ENCODE peak calls at places on chromosome 3, in eight cellular contexts. S is AG09309, O is right atrium auricular region, X is tibial artery, G is brain microvascular endothelial cell, R is stomach, N is ovary, J is fibroblast of the aortic adventitia. K is an unnamed sample.

GRCh38 chr3:159796744-159797143 is 191.9 kb upstream of the IL12A start:
- DNase-seq in R (no peak), G (peak; percentile 52), S (peak; percentile 52), X (no peak), N (no peak), O (no peak), J (peak; percentile 68), K (no peak)

GRCh38 chr3:196661400-196661799 is 21.9 kb downstream of the NRROS start:
- DNase-seq in N (no peak), R (no peak), S (no peak), O (no peak), J (no peak), G (no peak), X (no peak), K (no peak)

GRCh38 chr3:76724075-76724474 is 315.8 kb upstream of the ROBO2 start:
- DNase-seq in S (no peak), X (no peak), J (no peak), R (no peak), G (no peak), O (no peak), N (no peak), K (no peak)

GRCh38 chr3:196969660-196970546 is 1.3 kb upstream of the PIGZ start:
- DNase-seq in O (no peak), N (peak; percentile 44), S (no peak), G (no peak), R (peak; percentile 69), X (no peak), J (peak; percentile 30), K (no peak)

GRCh38 chr3:38313263-38313662 is 31.2 kb downstream of the SLC22A14 start:
- DNase-seq in O (peak; percentile 49), R (no peak), G (no peak), N (no peak), S (no peak), X (no peak), J (no peak), K (no peak)

GRCh38 chr3:31011383-31011782 is 116.9 kb upstream of the GADL1 start:
- DNase-seq in X (no peak), R (no peak), G (no peak), N (no peak), O (no peak), J (no peak), S (no peak), K (no peak)

GRCh38 chr3:129320825-129321487 is 42.3 kb downstream of the HMCES start:
- DNase-seq in R (no peak), J (no peak), S (no peak), X (no peak), O (no peak), N (no peak), G (no peak), K (no peak)

GRCh38 chr3:114408763-114409162 is 114.9 kb downstream of the TIGIT start:
- DNase-seq in J (no peak), R (no peak), O (no peak), G (no peak), S (no peak), X (no peak), N (peak; percentile 38), K (no peak)

GRCh38 chr3:160583451-160583850 is 18.1 kb upstream of the KPNA4 start:
- DNase-seq in O (no peak), S (no peak), N (no peak), X (no peak), R (no peak), G (no peak), J (no peak), K (no peak)

GRCh38 chr3:11138371-11138770 is 15.9 kb upstream of the HRH1 start:
- DNase-seq in S (no peak), N (no peak), G (no peak), O (no peak), X (no peak), J (peak; percentile 16), R (no peak), K (no peak)

GRCh38 chr3:136862611-136862951 is 573 bp downstream of the NCK1 start:
- DNase-seq in G (peak; percentile 32), O (peak; percentile 70), S (no peak), J (peak; percentile 59), R (peak; percentile 56), N (peak; percentile 81), X (peak; percentile 70), K (peak; percentile 92)

GRCh38 chr3:129616713-129617112 is 10.2 kb upstream of the PLXND1 start:
- DNase-seq in J (peak; percentile 64), X (peak; percentile 75), N (peak; percentile 21), R (no peak), S (no peak), O (no peak), G (no peak), K (no peak)

GRCh38 chr3:187919535-187919934 is 174.3 kb upstream of the BCL6 start:
- DNase-seq in R (no peak), O (no peak), S (no peak), J (no peak), N (no peak), X (no peak), G (no peak), K (no peak)

GRCh38 chr3:18444597-18445420 is 19.7 kb upstream of the SATB1 start:
- DNase-seq in G (no peak), X (peak; percentile 45), J (peak; percentile 20), N (peak; percentile 67), O (no peak), S (no peak), R (peak; percentile 76), K (peak; percentile 17)

GRCh38 chr3:71265365-71265935 is 318.1 kb downstream of the FOXP1 start:
- DNase-seq in J (no peak), S (no peak), G (no peak), X (no peak), N (no peak), O (no peak), R (peak; percentile 59), K (no peak)

GRCh38 chr3:139894638-139894989 is 40.4 kb upstream of the CLSTN2 start:
- DNase-seq in O (no peak), S (no peak), N (peak; percentile 80), X (no peak), G (no peak), J (no peak), R (no peak), K (no peak)

GRCh38 chr3:53079791-53080555 is 34.1 kb upstream of the SFMBT1 start:
- DNase-seq in G (no peak), X (no peak), O (no peak), N (peak; percentile 10), R (no peak), J (no peak), S (no peak), K (no peak)

GRCh38 chr3:178059836-178060235 is 476.4 kb upstream of the KCNMB2 start:
- DNase-seq in N (no peak), S (no peak), G (no peak), R (no peak), O (no peak), X (no peak), J (no peak), K (no peak)

GRCh38 chr3:25664066-25664809 is 469 bp downstream of the TOP2B start:
- DNase-seq in J (peak; percentile 32), R (peak; percentile 68), S (no peak), X (peak; percentile 71), O (peak; percentile 80), N (peak; percentile 79), G (peak; percentile 39), K (peak; percentile 58)

GRCh38 chr3:45644467-45645201 is 44.6 kb upstream of the SACM1L start:
- DNase-seq in N (no peak), O (no peak), R (no peak), J (peak; percentile 78), G (peak; percentile 86), X (no peak), S (no peak), K (no peak)

GRCh38 chr3:174633342-174633741 is 225.8 kb upstream of the NAALADL2 start:
- DNase-seq in G (no peak), J (no peak), X (no peak), R (no peak), S (no peak), O (no peak), N (no peak), K (no peak)

GRCh38 chr3:186260726-186261125 is 101.3 kb downstream of the DGKG start:
- DNase-seq in X (no peak), S (no peak), G (peak; percentile 27), J (no peak), N (no peak), R (no peak), O (no peak), K (no peak)
- TF ChIP-seq CTCF in X (no peak), S (no peak), G (peak; percentile 20), J (no peak), N (no peak), R (no peak), O (no peak), K (no peak)

GRCh38 chr3:148379763-148380162 is 317.9 kb upstream of the AGTR1 start:
- DNase-seq in J (peak; percentile 79), X (no peak), O (no peak), G (peak; percentile 64), S (peak; percentile 42), R (no peak), N (no peak), K (no peak)
- TF ChIP-seq CTCF in J (peak; percentile 66), X (peak; percentile 69), O (peak; percentile 63), G (peak; percentile 57), S (peak; percentile 61), R (no peak), N (peak; percentile 53), K (no peak)

GRCh38 chr3:115989927-115990326 is 366.6 kb downstream of the GAP43 start:
- DNase-seq in J (peak; percentile 38), O (no peak), G (peak; percentile 55), R (no peak), N (no peak), X (no peak), S (peak; percentile 62), K (no peak)

GRCh38 chr3:115982629-115983028 is 359.3 kb downstream of the GAP43 start:
- DNase-seq in G (no peak), X (no peak), S (no peak), O (no peak), N (no peak), J (no peak), R (no peak), K (no peak)

GRCh38 chr3:115990669-115991068 is 367.4 kb downstream of the GAP43 start:
- DNase-seq in O (no peak), G (no peak), S (no peak), R (no peak), N (no peak), X (no peak), J (no peak), K (no peak)

GRCh38 chr3:115982121-115982520 is 358.8 kb downstream of the GAP43 start:
- DNase-seq in J (peak; percentile 39), R (no peak), O (no peak), N (no peak), X (no peak), S (no peak), G (no peak), K (no peak)

GRCh38 chr3:115986555-115987207 is 363.4 kb downstream of the GAP43 start:
- DNase-seq in J (peak; percentile 33), G (peak; percentile 48), R (no peak), O (no peak), X (no peak), N (no peak), S (no peak), K (no peak)
- TF ChIP-seq CTCF in J (peak; percentile 31), G (peak; percentile 65), R (no peak), O (no peak), X (no peak), N (no peak), S (peak; percentile 46), K (no peak)

DNA sequence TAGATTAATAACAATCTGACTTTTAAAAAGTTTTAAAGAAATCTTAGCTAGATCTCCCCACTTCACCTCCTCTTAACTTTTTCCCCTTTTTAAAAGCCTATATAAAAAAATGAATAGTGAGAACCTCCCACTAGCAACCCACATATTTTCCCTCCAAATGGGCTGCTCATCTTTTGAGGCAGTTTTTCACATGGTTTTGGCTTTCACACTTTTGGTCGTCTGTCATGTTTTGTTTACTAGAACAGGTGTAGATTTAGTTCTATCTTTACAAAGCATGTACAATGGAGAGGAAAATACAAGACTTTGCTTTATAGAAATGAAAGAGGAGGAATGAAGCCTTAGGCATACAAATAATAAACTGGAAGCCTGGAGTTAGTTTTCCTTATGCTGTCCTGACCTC is 126.7 kb upstream of the EOMES start:
- DNase-seq in S (no peak), R (no peak), N (no peak), X (no peak), O (no peak), J (no peak), G (no peak), K (no peak)
- TF ChIP-seq CTCF in S (no peak), R (no peak), N (no peak), X (no peak), O (no peak), J (no peak), G (no peak), K (no peak)